ENCODE peak calls at places on chromosomes 5 and 9, in five cellular contexts. One of them, this sample, is unnamed.

GRCh38 chr9:88184986-88185385 is 46.7 kb upstream of the SPATA31C2 start:
- DNase-seq in H54: no peak
- DNase-seq in SW 1271: no peak
- DNase-seq in HT1080: no peak
- DNase-seq in heart right ventricle: no peak
- DNase-seq in this sample: no peak

GRCh38 chr5:172782169-172783039 is 11.4 kb upstream of the DUSP1 start:
- DNase-seq in H54: no peak
- DNase-seq in SW 1271: no peak
- DNase-seq in HT1080: peak
- DNase-seq in heart right ventricle: no peak
- DNase-seq in this sample: no peak

GRCh38 chr9:87008667-87009066 is 61.4 kb upstream of the GAS1 start:
- DNase-seq in H54: no peak
- DNase-seq in SW 1271: no peak
- DNase-seq in HT1080: no peak
- DNase-seq in heart right ventricle: no peak
- DNase-seq in this sample: no peak

GRCh38 chr5:176814313-176814685 is 3.9 kb downstream of the UNC5A start:
- DNase-seq in H54: no peak
- DNase-seq in SW 1271: no peak
- DNase-seq in HT1080: no peak
- DNase-seq in heart right ventricle: no peak
- DNase-seq in this sample: no peak

GRCh38 chr5:82777106-82777505 is 300.1 kb downstream of the TMEM167A start:
- DNase-seq in H54: no peak
- DNase-seq in SW 1271: no peak
- DNase-seq in HT1080: no peak
- DNase-seq in heart right ventricle: no peak
- DNase-seq in this sample: no peak

GRCh38 chr5:158979749-158980521 is 119.8 kb downstream of the EBF1 start:
- DNase-seq in H54: peak
- DNase-seq in SW 1271: no peak
- DNase-seq in HT1080: peak
- DNase-seq in heart right ventricle: peak
- DNase-seq in this sample: peak

GRCh38 chr5:89878140-89878570 is 531.4 kb downstream of the CETN3 start:
- DNase-seq in H54: peak
- DNase-seq in SW 1271: peak
- DNase-seq in HT1080: peak
- DNase-seq in heart right ventricle: no peak
- DNase-seq in this sample: peak

GRCh38 chr9:130448035-130448624 is 3.4 kb downstream of the ASS1 start:
- DNase-seq in H54: no peak
- DNase-seq in SW 1271: no peak
- DNase-seq in HT1080: no peak
- DNase-seq in heart right ventricle: no peak
- DNase-seq in this sample: no peak

GRCh38 chr9:130962418-130963316 is 23.6 kb upstream of the FIBCD1 start:
- DNase-seq in H54: peak
- DNase-seq in SW 1271: peak
- DNase-seq in HT1080: peak
- DNase-seq in heart right ventricle: no peak
- DNase-seq in this sample: peak

GRCh38 chr5:123819818-123820217 is 307.8 kb downstream of the CSNK1G3 start:
- DNase-seq in H54: no peak
- DNase-seq in SW 1271: no peak
- DNase-seq in HT1080: peak
- DNase-seq in heart right ventricle: no peak
- DNase-seq in this sample: no peak

GRCh38 chr5:116411101-116411571 is 163.5 kb downstream of the SEMA6A start:
- DNase-seq in H54: no peak
- DNase-seq in SW 1271: no peak
- DNase-seq in HT1080: no peak
- DNase-seq in heart right ventricle: peak
- DNase-seq in this sample: no peak